ENCODE peak calls at places on chromosomes 5 and 9, in eight cellular contexts. One of them, this sample, is unnamed.

GRCh38 chr5:131272365-131273123 is 8.7 kb downstream of the CDC42SE2 start:
- DNase-seq in endothelial cell: no peak
- DNase-seq in T-helper 1 cell: no peak
- DNase-seq in AG08396: no peak
- DNase-seq in activated CD4-positive, alpha-beta T cell treated with anti-CD3 and anti-CD28 coated beads, Interleukin-2, amount 50 U/mL, for 4 hours: no peak
- DNase-seq in AG08395: no peak
- DNase-seq in stimulated activated CD8-positive, alpha-beta memory T cell treated with anti-CD3 and anti-CD28 coated beads, Interleukin-7, amount 100 ng/mL, for 24 hours: no peak
- DNase-seq in LoVo: no peak
- DNase-seq in this sample: no peak

GRCh38 chr5:109767184-109767995 is 77.7 kb downstream of the MAN2A1 start:
- DNase-seq in activated CD4-positive, alpha-beta T cell treated with anti-CD3 and anti-CD28 coated beads, Interleukin-2, amount 50 U/mL, for 4 hours: no peak
- DNase-seq in AG08395: no peak
- DNase-seq in AG08396: no peak
- DNase-seq in LoVo: no peak
- DNase-seq in stimulated activated CD8-positive, alpha-beta memory T cell treated with anti-CD3 and anti-CD28 coated beads, Interleukin-7, amount 100 ng/mL, for 24 hours: no peak
- DNase-seq in endothelial cell: no peak
- DNase-seq in T-helper 1 cell: no peak
- DNase-seq in this sample: no peak

GRCh38 chr9:93254061-93254481 is 70.1 kb downstream of the WNK2 start:
- DNase-seq in activated CD4-positive, alpha-beta T cell treated with anti-CD3 and anti-CD28 coated beads, Interleukin-2, amount 50 U/mL, for 4 hours: no peak
- DNase-seq in endothelial cell: no peak
- DNase-seq in LoVo: no peak
- DNase-seq in AG08395: no peak
- DNase-seq in stimulated activated CD8-positive, alpha-beta memory T cell treated with anti-CD3 and anti-CD28 coated beads, Interleukin-7, amount 100 ng/mL, for 24 hours: no peak
- DNase-seq in T-helper 1 cell: no peak
- DNase-seq in AG08396: no peak
- DNase-seq in this sample: no peak

GRCh38 chr9:27528886-27529315 is 713 bp downstream of the MOB3B start:
- DNase-seq in activated CD4-positive, alpha-beta T cell treated with anti-CD3 and anti-CD28 coated beads, Interleukin-2, amount 50 U/mL, for 4 hours: peak; percentile 17
- DNase-seq in AG08395: no peak
- DNase-seq in AG08396: peak; percentile 23
- DNase-seq in stimulated activated CD8-positive, alpha-beta memory T cell treated with anti-CD3 and anti-CD28 coated beads, Interleukin-7, amount 100 ng/mL, for 24 hours: peak; percentile 5
- DNase-seq in LoVo: peak; percentile 36
- DNase-seq in endothelial cell: peak; percentile 50
- DNase-seq in T-helper 1 cell: no peak
- DNase-seq in this sample: peak; percentile 86

GRCh38 chr9:132288371-132288770 is 66.4 kb downstream of the SETX start:
- DNase-seq in LoVo: no peak
- DNase-seq in T-helper 1 cell: no peak
- DNase-seq in stimulated activated CD8-positive, alpha-beta memory T cell treated with anti-CD3 and anti-CD28 coated beads, Interleukin-7, amount 100 ng/mL, for 24 hours: no peak
- DNase-seq in AG08395: peak; percentile 48
- DNase-seq in activated CD4-positive, alpha-beta T cell treated with anti-CD3 and anti-CD28 coated beads, Interleukin-2, amount 50 U/mL, for 4 hours: no peak
- DNase-seq in AG08396: peak; percentile 29
- DNase-seq in endothelial cell: no peak
- DNase-seq in this sample: no peak

GRCh38 chr9:124267271-124267807 is 9.6 kb downstream of the NEK6 start:
- DNase-seq in T-helper 1 cell: no peak
- DNase-seq in stimulated activated CD8-positive, alpha-beta memory T cell treated with anti-CD3 and anti-CD28 coated beads, Interleukin-7, amount 100 ng/mL, for 24 hours: no peak
- DNase-seq in activated CD4-positive, alpha-beta T cell treated with anti-CD3 and anti-CD28 coated beads, Interleukin-2, amount 50 U/mL, for 4 hours: no peak
- DNase-seq in AG08395: peak; percentile 70
- DNase-seq in LoVo: no peak
- DNase-seq in AG08396: no peak
- DNase-seq in endothelial cell: peak; percentile 28
- DNase-seq in this sample: no peak

GRCh38 chr5:56314536-56314935 is 81.4 kb upstream of the ANKRD55 start:
- DNase-seq in AG08395: peak; percentile 15
- DNase-seq in activated CD4-positive, alpha-beta T cell treated with anti-CD3 and anti-CD28 coated beads, Interleukin-2, amount 50 U/mL, for 4 hours: peak; percentile 46
- DNase-seq in T-helper 1 cell: no peak
- DNase-seq in LoVo: no peak
- DNase-seq in AG08396: no peak
- DNase-seq in stimulated activated CD8-positive, alpha-beta memory T cell treated with anti-CD3 and anti-CD28 coated beads, Interleukin-7, amount 100 ng/mL, for 24 hours: no peak
- DNase-seq in endothelial cell: peak; percentile 15
- DNase-seq in this sample: peak; percentile 39

GRCh38 chr5:135240781-135241360 is 158.2 kb downstream of the MACROH2A1 start:
- DNase-seq in T-helper 1 cell: no peak
- DNase-seq in AG08395: no peak
- DNase-seq in LoVo: no peak
- DNase-seq in stimulated activated CD8-positive, alpha-beta memory T cell treated with anti-CD3 and anti-CD28 coated beads, Interleukin-7, amount 100 ng/mL, for 24 hours: no peak
- DNase-seq in activated CD4-positive, alpha-beta T cell treated with anti-CD3 and anti-CD28 coated beads, Interleukin-2, amount 50 U/mL, for 4 hours: no peak
- DNase-seq in endothelial cell: no peak
- DNase-seq in AG08396: no peak
- DNase-seq in this sample: no peak

GRCh38 chr5:125059255-125060050 is 313.0 kb upstream of the ZNF608 start:
- DNase-seq in T-helper 1 cell: no peak
- DNase-seq in endothelial cell: no peak
- DNase-seq in AG08395: no peak
- DNase-seq in activated CD4-positive, alpha-beta T cell treated with anti-CD3 and anti-CD28 coated beads, Interleukin-2, amount 50 U/mL, for 4 hours: no peak
- DNase-seq in stimulated activated CD8-positive, alpha-beta memory T cell treated with anti-CD3 and anti-CD28 coated beads, Interleukin-7, amount 100 ng/mL, for 24 hours: no peak
- DNase-seq in LoVo: no peak
- DNase-seq in AG08396: no peak
- DNase-seq in this sample: peak; percentile 20

GRCh38 chr9:131915181-131915580 is 164.5 kb downstream of the MED27 start:
- DNase-seq in endothelial cell: no peak
- DNase-seq in LoVo: no peak
- DNase-seq in AG08395: no peak
- DNase-seq in stimulated activated CD8-positive, alpha-beta memory T cell treated with anti-CD3 and anti-CD28 coated beads, Interleukin-7, amount 100 ng/mL, for 24 hours: no peak
- DNase-seq in activated CD4-positive, alpha-beta T cell treated with anti-CD3 and anti-CD28 coated beads, Interleukin-2, amount 50 U/mL, for 4 hours: no peak
- DNase-seq in T-helper 1 cell: no peak
- DNase-seq in AG08396: peak; percentile 14
- DNase-seq in this sample: no peak

This sample was measured in ELF-1.